ENCODE peak calls at places on chromosome 1, in five cellular contexts. B is pancreas, K is mesendoderm, O is brain microvascular endothelial cell, Q is thoracic aorta. J is an unnamed sample. For H3K27me3, the result is how much of the 10 kb centered on the place peaks cover.

GRCh38 chr1:182588460-182589396 is at the start of gene RNASEL:
- DNase-seq in Q (no peak), B (peak), K (peak), O (peak), J (peak)

GRCh38 chr1:215923129-215923824 is 356.2 kb downstream of the KCTD3 start:
- DNase-seq in B (no peak), Q (no peak), K (peak), O (no peak), J (no peak)

GRCh38 chr1:21439721-21440629 is at the start of gene NBPF3:
- DNase-seq in Q (peak), K (peak), B (peak), O (peak), J (peak)

GRCh38 chr1:111802110-111802509 is 46.4 kb downstream of the DDX20 start:
- DNase-seq in B (no peak), K (no peak), O (no peak), Q (no peak), J (no peak)

GRCh38 chr1:112465122-112465521 is 43.6 kb upstream of the WNT2B start:
- DNase-seq in O (peak), K (no peak), B (no peak), Q (no peak), J (no peak)

GRCh38 chr1:51618715-51619114 is 1.8 kb downstream of the OSBPL9 start:
- DNase-seq in B (no peak), K (no peak), Q (no peak), O (no peak), J (no peak)

GRCh38 chr1:65812065-65812464 is 19.4 kb downstream of the PDE4B start:
- DNase-seq in B (no peak), O (peak), Q (no peak), K (peak), J (no peak)

GRCh38 chr1:47188901-47189785 is 693 bp downstream of the PDZK1IP1 start:
- DNase-seq in K (no peak), O (no peak), Q (no peak), B (no peak), J (no peak)

GRCh38 chr1:176066709-176067108 is 140.4 kb downstream of the COP1 start:
- DNase-seq in K (no peak), B (no peak), O (no peak), Q (no peak), J (no peak)
- H3K4me3 ChIP-seq in K (no peak), B (no peak), O (no peak), Q (no peak), J (no peak)

GRCh38 chr1:14765773-14766172 is 167.3 kb downstream of the KAZN start:
- DNase-seq in B (no peak), O (no peak), Q (no peak), K (no peak), J (no peak)
- H3K27me3 ChIP-seq in B (under half), O (under half), Q (under half), K (under half), J (under half)

DNA sequence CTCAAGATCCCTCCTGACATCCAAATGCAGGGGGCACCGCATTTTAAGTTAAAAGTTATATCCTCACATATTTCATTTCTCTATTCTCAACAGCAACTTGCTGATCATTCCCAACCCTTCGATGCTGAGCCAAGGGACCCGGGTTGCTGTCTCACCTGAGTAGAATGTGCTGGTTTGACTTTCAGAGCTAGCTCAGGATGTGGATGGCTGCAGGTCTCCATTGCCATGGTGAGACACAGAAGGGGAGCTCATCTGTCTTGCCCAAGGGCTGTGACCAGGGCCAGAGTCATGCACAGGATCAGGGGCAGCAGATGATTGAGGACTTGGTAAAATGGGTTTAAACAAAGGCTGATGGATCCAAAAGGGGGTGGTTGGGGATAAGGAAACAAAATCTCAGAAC is 112.1 kb downstream of the HMGB4 start:
- DNase-seq in Q (no peak), B (no peak), K (no peak), O (no peak), J (no peak)
- H3K4me3 ChIP-seq in Q (no peak), B (no peak), K (no peak), O (no peak), J (no peak)

GRCh38 chr1:226520640-226521355 is 27.8 kb upstream of the STUM start:
- DNase-seq in Q (no peak), B (no peak), O (no peak), K (no peak), J (peak)

GRCh38 chr1:226523646-226524406 is 24.7 kb upstream of the STUM start:
- DNase-seq in O (no peak), K (no peak), Q (no peak), B (no peak), J (no peak)

GRCh38 chr1:226519741-226520598 is 28.6 kb upstream of the STUM start:
- DNase-seq in B (no peak), K (peak), Q (no peak), O (no peak), J (peak)

GRCh38 chr1:226519135-226519534 is 29.4 kb upstream of the STUM start:
- DNase-seq in Q (no peak), K (no peak), O (no peak), B (no peak), J (no peak)

DNA sequence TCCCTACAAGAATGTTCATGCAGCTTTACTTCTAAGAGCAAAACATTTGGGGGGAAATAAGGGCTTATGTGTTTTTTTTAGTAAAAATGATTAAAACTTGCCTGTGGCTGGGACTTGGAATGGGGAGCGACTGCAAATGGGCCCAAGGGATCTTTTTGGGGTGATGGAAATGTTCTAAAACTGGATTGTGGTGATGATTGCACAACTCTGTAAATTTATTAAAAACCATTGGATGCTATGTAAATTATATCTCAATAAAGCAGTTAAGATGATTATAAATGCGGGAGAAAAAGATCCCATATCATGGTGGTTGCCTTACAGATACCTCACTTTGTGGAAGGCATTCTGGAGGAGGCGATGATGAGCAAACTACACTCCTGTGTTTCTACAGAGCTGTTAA is 30.2 kb upstream of the STUM start:
- DNase-seq in O (no peak), Q (no peak), K (no peak), B (no peak), J (no peak)
- H3K27me3 ChIP-seq in O (under half), Q (under half), K (under half), B (under half), J (under half)

DNA sequence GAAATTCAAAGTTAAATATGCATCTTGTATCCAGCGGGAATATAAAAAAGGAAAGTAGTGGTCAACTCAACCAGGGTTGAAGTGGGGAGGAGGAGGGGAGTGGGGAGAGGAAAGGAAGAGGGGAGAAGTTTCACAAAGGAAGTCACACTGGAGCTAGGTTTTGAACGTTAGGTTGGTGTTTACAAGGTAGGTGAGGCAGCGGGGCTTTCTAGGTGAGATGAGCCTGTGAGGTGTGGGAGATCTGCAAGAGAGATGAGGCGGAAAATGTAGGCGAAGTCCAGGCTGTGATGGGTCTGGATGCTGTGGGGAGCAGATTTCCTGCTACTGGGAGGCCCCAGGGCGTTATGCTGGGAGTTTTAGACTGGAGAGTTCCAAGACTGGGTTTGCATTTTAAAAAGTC is 36.1 kb upstream of the IL20 start:
- DNase-seq in Q (no peak), B (no peak), O (no peak), K (no peak), J (no peak)
- H3K4me3 ChIP-seq in Q (no peak), B (no peak), O (no peak), K (no peak), J (no peak)

GRCh38 chr1:25055045-25055780 is 125.1 kb upstream of the RUNX3 start:
- DNase-seq in Q (no peak), K (no peak), O (no peak), B (no peak), J (peak)
- H3K27me3 ChIP-seq in Q (under half), K (under half), O (under half), B (under half), J (under half)

GRCh38 chr1:36400514-36400824 is 2.8 kb upstream of the LSM10 start:
- DNase-seq in K (no peak), O (no peak), B (no peak), Q (no peak), J (peak)
- H3K4me3 ChIP-seq in K (no peak), O (no peak), B (no peak), Q (peak), J (peak)

GRCh38 chr1:61149010-61149860 is 66.9 kb downstream of the NFIA start:
- DNase-seq in O (no peak), K (no peak), Q (no peak), B (no peak), J (no peak)
- H3K27me3 ChIP-seq in O (under half), K (under half), Q (under half), B (under half), J (under half)

DNA sequence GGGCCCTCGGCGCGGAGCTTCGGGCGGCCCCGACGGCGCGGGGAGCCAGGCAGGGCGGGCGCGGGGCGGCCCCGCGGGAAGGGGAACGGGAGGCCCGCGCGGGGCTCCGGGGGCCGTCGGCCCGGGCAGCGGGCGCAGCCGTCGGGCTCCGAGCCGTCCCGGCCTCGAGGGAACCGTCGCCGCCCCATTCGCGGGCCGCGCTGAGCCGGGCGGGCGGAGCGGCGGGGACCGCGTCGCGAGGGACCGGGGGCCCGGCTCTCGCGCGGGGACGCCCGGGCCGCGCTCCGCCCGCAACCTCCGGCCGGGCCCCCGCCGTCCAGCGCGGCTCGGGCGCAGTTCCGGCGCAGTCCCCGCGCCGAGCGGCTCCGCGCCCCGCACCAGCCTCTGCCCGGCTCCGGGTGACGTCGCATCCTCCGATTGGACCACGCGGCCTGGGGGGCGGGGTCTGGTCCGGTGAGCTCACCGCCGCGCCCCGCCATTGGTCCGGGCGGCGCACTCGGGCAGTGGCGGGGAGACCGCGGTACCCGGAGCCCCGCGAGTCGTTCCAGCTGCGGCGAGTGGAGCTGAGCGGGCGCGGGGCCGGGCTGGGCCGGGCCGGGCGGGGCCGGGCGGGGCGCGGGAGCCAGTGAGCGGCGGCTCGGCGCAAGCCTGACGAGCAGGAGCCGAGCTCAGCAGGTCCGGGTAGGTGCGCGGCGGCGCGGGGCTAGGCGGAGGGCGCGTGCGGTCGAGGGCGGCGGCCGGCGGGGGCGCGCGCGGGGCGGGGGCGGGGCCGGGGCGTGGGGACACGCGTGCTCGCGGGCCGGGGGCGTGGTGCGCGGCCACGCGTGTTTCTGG is 66.7 kb upstream of the VAMP3 start:
- DNase-seq in B (peak), Q (peak), O (peak), K (peak), J (peak)
- H3K4me3 ChIP-seq in B (peak), Q (peak), O (peak), K (peak), J (peak)

GRCh38 chr1:110605901-110606783 is at the start of gene KCNA2:
- DNase-seq in O (no peak), B (peak), K (peak), Q (no peak), J (peak)
- H3K27me3 ChIP-seq in O (under half), B (under half), K (under half), Q (under half), J (half or more)